ENCODE peak calls at places on chromosomes 13 and 19, in five cellular contexts. One of them, this sample, is unnamed.

GRCh38 chr19:7083076-7083956 is 13.8 kb downstream of the ZNF557 start:
- DNase-seq in right atrium auricular region: no peak
- DNase-seq in anterior cingulate cortex: no peak
- DNase-seq in uterus: no peak
- DNase-seq in heart left ventricle: no peak
- DNase-seq in this sample: no peak

GRCh38 chr13:51937320-51938290 is 73.6 kb downstream of the ATP7B start:
- DNase-seq in right atrium auricular region: no peak
- DNase-seq in heart left ventricle: no peak
- DNase-seq in anterior cingulate cortex: no peak
- DNase-seq in uterus: no peak
- DNase-seq in this sample: no peak

GRCh38 chr13:24875566-24875965 is 111.6 kb downstream of the RNF17 start:
- DNase-seq in heart left ventricle: no peak
- DNase-seq in anterior cingulate cortex: no peak
- DNase-seq in uterus: no peak
- DNase-seq in right atrium auricular region: no peak
- DNase-seq in this sample: no peak

GRCh38 chr19:6412111-6412999 is 12.3 kb downstream of the KHSRP start:
- DNase-seq in anterior cingulate cortex: no peak
- DNase-seq in heart left ventricle: no peak
- DNase-seq in uterus: no peak
- DNase-seq in right atrium auricular region: no peak
- DNase-seq in this sample: no peak

GRCh38 chr13:21546372-21546771 is 57.6 kb downstream of the MICU2 start:
- DNase-seq in heart left ventricle: no peak
- DNase-seq in uterus: no peak
- DNase-seq in right atrium auricular region: no peak
- DNase-seq in anterior cingulate cortex: no peak
- DNase-seq in this sample: no peak

GRCh38 chr13:85277753-85278152 is 521.5 kb downstream of the SLITRK6 start:
- DNase-seq in anterior cingulate cortex: no peak
- DNase-seq in right atrium auricular region: no peak
- DNase-seq in heart left ventricle: no peak
- DNase-seq in uterus: no peak
- DNase-seq in this sample: no peak

GRCh38 chr19:30340724-30341595 is 31.2 kb upstream of the ZNF536 start:
- DNase-seq in right atrium auricular region: no peak
- DNase-seq in heart left ventricle: no peak
- DNase-seq in uterus: no peak
- DNase-seq in anterior cingulate cortex: no peak
- DNase-seq in this sample: no peak

GRCh38 chr19:29665826-29666633 is 769 bp downstream of the PLEKHF1 start:
- DNase-seq in anterior cingulate cortex: no peak
- DNase-seq in heart left ventricle: peak; percentile 69
- DNase-seq in right atrium auricular region: peak; percentile 83
- DNase-seq in uterus: peak; percentile 68
- DNase-seq in this sample: peak; percentile 72

GRCh38 chr13:30121666-30122065 is 185.7 kb downstream of the KATNAL1 start:
- DNase-seq in uterus: no peak
- DNase-seq in anterior cingulate cortex: no peak
- DNase-seq in heart left ventricle: no peak
- DNase-seq in right atrium auricular region: no peak
- DNase-seq in this sample: no peak

GRCh38 chr19:46834984-46835383 is 15.7 kb downstream of the AP2S1 start:
- DNase-seq in uterus: no peak
- DNase-seq in heart left ventricle: no peak
- DNase-seq in anterior cingulate cortex: no peak
- DNase-seq in right atrium auricular region: no peak
- DNase-seq in this sample: no peak

GRCh38 chr19:33052352-33052972 is 12.2 kb downstream of the RHPN2 start:
- DNase-seq in heart left ventricle: no peak
- DNase-seq in anterior cingulate cortex: no peak
- DNase-seq in uterus: peak; percentile 44
- DNase-seq in right atrium auricular region: no peak
- DNase-seq in this sample: no peak

GRCh38 chr13:51523082-51523518 is 61.2 kb upstream of the WDFY2 start:
- DNase-seq in anterior cingulate cortex: no peak
- DNase-seq in heart left ventricle: no peak
- DNase-seq in right atrium auricular region: no peak
- DNase-seq in uterus: peak; percentile 37
- DNase-seq in this sample: no peak

GRCh38 chr13:39616087-39616694 is 13.2 kb upstream of the LHFPL6 start:
- DNase-seq in anterior cingulate cortex: peak; percentile 27
- DNase-seq in heart left ventricle: peak; percentile 57
- DNase-seq in right atrium auricular region: peak; percentile 60
- DNase-seq in uterus: peak; percentile 20
- DNase-seq in this sample: peak; percentile 65

GRCh38 chr13:24308488-24309020 is 826 bp upstream of the C1QTNF9 start:
- DNase-seq in right atrium auricular region: no peak
- DNase-seq in heart left ventricle: no peak
- DNase-seq in uterus: no peak
- DNase-seq in anterior cingulate cortex: no peak
- DNase-seq in this sample: no peak

GRCh38 chr19:47369923-47370625 is 21.0 kb downstream of the DHX34 start:
- DNase-seq in uterus: no peak
- DNase-seq in anterior cingulate cortex: no peak
- DNase-seq in right atrium auricular region: no peak
- DNase-seq in heart left ventricle: no peak
- DNase-seq in this sample: no peak

GRCh38 chr13:113584205-113584869 is at the start of gene TFDP1:
- DNase-seq in uterus: peak; percentile 62
- DNase-seq in heart left ventricle: peak; percentile 79
- DNase-seq in anterior cingulate cortex: peak; percentile 61
- DNase-seq in right atrium auricular region: peak; percentile 61
- DNase-seq in this sample: peak; percentile 79

GRCh38 chr19:46080561-46080960 is 39.8 kb upstream of the IGFL4 start:
- DNase-seq in right atrium auricular region: no peak
- DNase-seq in heart left ventricle: no peak
- DNase-seq in anterior cingulate cortex: no peak
- DNase-seq in uterus: peak; percentile 69
- DNase-seq in this sample: no peak

GRCh38 chr19:6769006-6769637 is 1.9 kb upstream of the SH2D3A start:
- DNase-seq in right atrium auricular region: no peak
- DNase-seq in uterus: no peak
- DNase-seq in anterior cingulate cortex: no peak
- DNase-seq in heart left ventricle: no peak
- DNase-seq in this sample: no peak

GRCh38 chr13:22387899-22388298 is 717.0 kb downstream of the FGF9 start:
- DNase-seq in heart left ventricle: no peak
- DNase-seq in anterior cingulate cortex: no peak
- DNase-seq in right atrium auricular region: no peak
- DNase-seq in uterus: no peak
- DNase-seq in this sample: no peak

GRCh38 chr19:19111138-19111835 is 27.0 kb downstream of the TMEM161A start:
- DNase-seq in heart left ventricle: no peak
- DNase-seq in right atrium auricular region: no peak
- DNase-seq in uterus: no peak
- DNase-seq in anterior cingulate cortex: no peak
- DNase-seq in this sample: no peak

GRCh38 chr19:17779281-17779930 is 15.5 kb upstream of the B3GNT3 start:
- DNase-seq in right atrium auricular region: no peak
- DNase-seq in heart left ventricle: no peak
- DNase-seq in uterus: no peak
- DNase-seq in anterior cingulate cortex: peak; percentile 56
- DNase-seq in this sample: no peak

GRCh38 chr13:111946214-111946613 is 120.7 kb upstream of the SOX1 start:
- DNase-seq in anterior cingulate cortex: no peak
- DNase-seq in uterus: no peak
- DNase-seq in right atrium auricular region: peak; percentile 13
- DNase-seq in heart left ventricle: no peak
- DNase-seq in this sample: no peak

GRCh38 chr19:21308778-21309177 is 20.4 kb downstream of the ZNF708 start:
- DNase-seq in heart left ventricle: no peak
- DNase-seq in uterus: no peak
- DNase-seq in right atrium auricular region: no peak
- DNase-seq in anterior cingulate cortex: no peak
- DNase-seq in this sample: no peak

GRCh38 chr19:3868770-3869456 is at the start of gene ZFR2:
- DNase-seq in heart left ventricle: no peak
- DNase-seq in anterior cingulate cortex: no peak
- DNase-seq in uterus: no peak
- DNase-seq in right atrium auricular region: no peak
- DNase-seq in this sample: no peak

GRCh38 chr13:29914591-29914990 is 64.2 kb upstream of the UBL3 start:
- DNase-seq in right atrium auricular region: no peak
- DNase-seq in uterus: no peak
- DNase-seq in anterior cingulate cortex: no peak
- DNase-seq in heart left ventricle: no peak
- DNase-seq in this sample: no peak

This sample was measured in sciatic nerve.